ENCODE peak calls at places on chromosome 10, in five cellular contexts. B, D, F, Q and U are unnamed samples. For H3K36me3 and H3K9me3, the result is how much of the 10 kb centered on the place peaks cover.

GRCh38 chr10:61477469-61477868 is 24.3 kb upstream of the TMEM26 start:
- DNase-seq in B (no peak), Q (no peak), F (no peak), D (no peak), U (no peak)

GRCh38 chr10:73992899-73993788 is 4.8 kb upstream of the VCL start:
- DNase-seq in B (no peak), F (no peak), Q (no peak), D (peak), U (no peak)

GRCh38 chr10:60140681-60141632 is 234.6 kb upstream of the CCDC6 start:
- DNase-seq in Q (no peak), F (no peak), D (no peak), B (peak), U (no peak)

GRCh38 chr10:95445837-95446347 is 115.3 kb downstream of the SORBS1 start:
- DNase-seq in D (peak), Q (peak), B (peak), F (peak), U (peak)

GRCh38 chr10:71708301-71708703 is 11.3 kb downstream of the C10orf105 start:
- DNase-seq in B (peak), D (no peak), F (no peak), Q (peak), U (peak)

GRCh38 chr10:31192475-31192874 is 126.5 kb upstream of the ZEB1 start:
- DNase-seq in F (no peak), Q (no peak), B (no peak), D (no peak), U (no peak)

GRCh38 chr10:27742926-27743735 is 2.5 kb downstream of the MKX start:
- DNase-seq in Q (peak), F (no peak), D (peak), B (no peak), U (peak)

GRCh38 chr10:49110684-49111319 is 4.5 kb downstream of the VSTM4 start:
- DNase-seq in D (no peak), B (no peak), Q (no peak), F (no peak), U (no peak)

GRCh38 chr10:123800299-123800698 is 91.3 kb downstream of the CPXM2 start:
- DNase-seq in F (peak), D (peak), B (peak), Q (no peak), U (no peak)

GRCh38 chr10:14566498-14566897 is 208.2 kb downstream of the FAM107B start:
- DNase-seq in B (no peak), Q (no peak), F (no peak), D (no peak), U (no peak)

DNA sequence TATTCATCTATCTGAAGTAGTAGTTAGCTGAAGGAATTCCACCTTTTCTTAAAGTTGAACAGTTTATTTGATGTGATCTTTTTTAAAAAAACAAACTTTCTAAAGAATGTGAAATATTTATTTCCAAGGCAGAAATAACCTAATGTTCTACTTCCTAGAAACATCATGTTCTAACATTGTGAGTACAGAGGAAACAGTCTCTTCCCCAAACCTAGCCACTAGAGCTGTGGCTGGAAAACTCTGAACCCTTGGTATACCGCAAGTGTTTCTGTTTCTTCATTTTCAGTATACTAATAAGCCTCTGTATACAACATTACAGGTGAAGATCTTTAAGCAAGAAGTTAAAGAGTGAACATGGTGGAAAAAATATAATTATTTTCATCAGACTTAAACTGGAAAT is 35.1 kb downstream of the NOC3L start:
- DNase-seq in D (no peak), F (no peak), B (no peak), Q (no peak), U (no peak)
- H3K36me3 ChIP-seq in D (under half), F (under half), B (under half), Q (half or more), U (half or more)

DNA sequence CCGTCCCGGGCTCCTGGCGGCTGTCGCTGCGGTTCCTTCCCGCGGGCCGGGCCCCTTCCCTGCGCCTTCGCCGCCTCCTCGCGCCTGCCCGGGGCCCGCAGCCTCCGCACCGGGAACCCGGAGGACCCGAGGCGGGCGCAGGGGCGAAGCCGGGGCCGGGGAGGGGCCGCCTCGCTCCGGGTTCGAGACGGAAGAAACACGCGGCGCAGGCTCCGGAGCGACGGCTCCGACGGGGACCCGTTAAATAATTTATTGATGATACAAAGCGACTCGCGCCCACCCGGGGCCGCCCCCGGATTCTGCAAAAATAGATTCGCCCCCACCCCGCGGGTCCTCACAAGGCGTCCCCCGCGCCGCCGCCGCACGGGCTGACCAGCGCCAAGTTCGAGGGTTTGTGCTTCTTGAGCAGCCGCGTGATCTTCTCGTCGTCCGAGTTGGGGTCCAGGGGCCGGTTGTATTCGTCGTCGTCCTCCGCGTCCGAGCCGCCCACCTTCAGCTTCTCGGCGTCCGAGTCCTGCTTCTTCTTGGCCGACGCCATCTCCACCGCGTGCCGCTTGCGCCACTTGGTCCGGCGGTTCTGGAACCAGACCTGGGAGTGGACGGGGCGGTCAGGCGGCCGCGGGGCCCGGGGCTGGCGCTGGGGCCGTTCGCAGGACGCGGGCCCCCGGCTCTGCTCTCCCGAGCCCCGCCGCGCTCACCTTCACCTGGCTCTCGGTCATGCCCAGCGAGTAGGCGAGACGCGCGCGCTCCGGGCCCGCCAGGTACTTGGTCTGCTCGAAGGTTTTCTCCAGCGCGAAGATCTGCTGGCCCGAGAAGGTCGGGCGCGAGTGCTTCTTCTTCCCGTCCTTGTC is 1.1 kb downstream of the NKX6-2 start:
- DNase-seq in Q (no peak), B (no peak), F (no peak), D (no peak), U (no peak)
- H3K9me3 ChIP-seq in Q (under half), B (under half), F (under half), D (under half), U (under half)

GRCh38 chr10:126501828-126502227 is 113.6 kb upstream of the ADAM12 start:
- DNase-seq in Q (no peak), D (no peak), F (no peak), B (no peak), U (no peak)
- H3K36me3 ChIP-seq in Q (under half), D (under half), F (under half), B (under half), U (under half)

DNA sequence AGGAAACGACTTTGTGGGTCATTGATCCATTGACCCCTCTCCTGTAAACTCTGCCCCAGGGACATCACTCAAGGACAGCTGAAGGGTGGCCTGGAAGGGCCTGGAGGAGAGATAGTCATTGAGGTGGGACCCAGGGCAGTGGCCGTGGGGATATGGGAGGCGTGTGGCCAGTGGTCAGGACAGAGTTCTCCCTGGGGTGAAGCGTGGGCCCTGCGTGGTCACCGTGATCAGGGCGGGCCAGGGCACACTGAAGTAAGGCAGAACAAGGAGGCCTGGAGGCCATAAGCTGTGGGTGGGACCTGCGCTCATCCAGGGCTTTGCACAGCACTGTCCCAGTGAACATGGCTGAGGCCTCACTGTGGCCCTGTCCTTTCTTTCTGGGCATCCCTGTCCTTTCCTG is 177.9 kb downstream of the ZNF248 start:
- DNase-seq in B (no peak), D (no peak), F (no peak), Q (no peak), U (no peak)
- H3K9me3 ChIP-seq in B (under half), D (under half), F (under half), Q (under half), U (under half)

GRCh38 chr10:103762924-103763323 is 92.5 kb downstream of the SH3PXD2A start:
- DNase-seq in Q (no peak), F (no peak), B (no peak), D (no peak), U (no peak)
- H3K36me3 ChIP-seq in Q (under half), F (under half), B (under half), D (under half), U (under half)

DNA sequence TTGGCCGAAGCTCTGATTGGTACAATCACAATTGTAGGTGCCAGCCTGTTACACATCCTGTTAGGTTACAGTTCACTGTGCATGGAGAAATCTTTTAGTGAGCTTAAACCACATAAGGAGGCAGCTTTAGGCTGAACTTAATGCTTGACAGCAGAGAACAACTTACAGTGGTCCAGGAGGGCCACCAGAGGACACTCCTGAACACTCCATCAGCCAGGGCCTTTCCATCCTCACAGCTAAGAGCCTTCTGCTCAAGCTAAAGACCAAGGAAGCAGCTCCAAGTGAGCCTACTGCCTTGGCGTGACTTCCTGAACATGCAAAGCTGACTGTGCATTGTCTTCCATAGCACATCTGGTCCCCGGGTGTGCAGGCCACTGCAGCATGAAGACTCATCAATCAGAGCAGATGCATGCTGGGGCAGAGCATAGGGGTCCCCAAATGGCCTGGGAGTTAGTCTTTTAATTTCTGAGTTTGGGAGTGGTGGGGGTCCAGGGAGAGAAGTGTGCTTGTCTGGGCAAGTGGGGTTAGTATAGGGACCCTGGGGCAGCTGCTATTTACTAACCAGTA is 105.0 kb downstream of the ZNF248 start:
- DNase-seq in Q (no peak), D (no peak), F (no peak), B (no peak), U (no peak)
- H3K9me3 ChIP-seq in Q (under half), D (under half), F (under half), B (under half), U (under half)

DNA sequence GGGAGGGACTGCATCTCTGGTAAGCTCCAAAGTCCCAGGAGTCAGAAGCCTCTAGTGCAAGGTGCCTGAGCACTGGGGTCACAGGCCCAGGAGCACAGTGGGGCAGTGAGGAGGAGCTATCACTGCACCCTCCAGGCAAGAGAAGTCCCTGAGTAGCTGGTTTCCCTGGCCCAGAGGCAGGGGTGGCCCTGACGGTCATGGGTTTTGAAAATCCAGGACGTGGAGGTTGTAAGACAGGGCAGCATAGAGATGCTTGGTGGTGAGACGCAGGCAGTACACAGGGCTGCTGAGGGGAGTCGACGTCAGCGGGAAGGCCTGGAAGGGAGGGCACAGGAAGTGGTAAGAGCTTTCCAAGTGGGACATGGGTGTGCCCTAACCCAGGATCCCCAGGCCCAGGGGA is 23.0 kb downstream of the DPCD start:
- DNase-seq in D (no peak), F (no peak), B (no peak), Q (no peak), U (no peak)
- H3K36me3 ChIP-seq in D (under half), F (under half), B (under half), Q (half or more), U (under half)

DNA sequence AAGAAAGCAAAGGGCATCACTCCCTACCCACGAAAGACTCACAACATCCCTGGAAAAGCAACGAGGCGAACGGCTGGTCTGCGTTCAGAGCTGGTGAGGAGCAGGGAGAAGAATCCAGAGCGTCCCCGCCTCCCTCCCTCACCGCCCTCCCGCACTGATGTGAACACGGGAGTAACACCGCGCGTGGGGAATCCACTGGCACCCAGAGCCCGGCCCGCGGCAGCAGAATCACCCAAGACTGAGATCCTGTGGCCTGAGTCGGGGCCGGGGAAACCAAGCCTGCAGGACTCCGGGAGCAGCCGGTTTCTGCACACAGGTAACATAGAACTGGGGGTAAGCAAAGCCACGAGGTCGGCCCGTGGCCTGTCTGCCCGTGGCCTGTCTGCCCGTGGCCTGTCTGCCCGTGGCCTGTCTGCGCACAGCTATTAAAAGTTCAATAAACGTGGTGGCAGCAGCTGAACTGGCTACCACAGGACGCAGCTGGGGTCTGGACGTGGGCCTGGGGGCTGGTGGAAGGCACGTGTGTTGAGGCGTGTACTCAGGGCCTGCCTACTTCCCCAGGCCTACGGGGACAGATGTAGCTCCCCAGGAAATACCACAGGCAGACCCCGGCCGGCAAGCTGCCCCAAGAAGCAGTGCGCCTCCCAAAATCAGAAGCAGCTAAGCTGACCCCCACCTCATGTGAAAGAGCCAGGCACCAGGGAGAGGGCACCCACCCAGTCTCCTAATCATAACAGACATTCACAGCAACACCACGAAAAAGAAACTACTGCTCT is 23.0 kb downstream of the DIP2C start:
- DNase-seq in Q (no peak), F (no peak), B (no peak), D (no peak), U (no peak)
- H3K9me3 ChIP-seq in Q (under half), F (under half), B (under half), D (half or more), U (under half)

GRCh38 chr10:79172881-79173280 is 104.1 kb downstream of the ZMIZ1 start:
- DNase-seq in D (no peak), Q (no peak), F (no peak), B (no peak), U (no peak)
- H3K36me3 ChIP-seq in D (under half), Q (under half), F (under half), B (under half), U (half or more)

DNA sequence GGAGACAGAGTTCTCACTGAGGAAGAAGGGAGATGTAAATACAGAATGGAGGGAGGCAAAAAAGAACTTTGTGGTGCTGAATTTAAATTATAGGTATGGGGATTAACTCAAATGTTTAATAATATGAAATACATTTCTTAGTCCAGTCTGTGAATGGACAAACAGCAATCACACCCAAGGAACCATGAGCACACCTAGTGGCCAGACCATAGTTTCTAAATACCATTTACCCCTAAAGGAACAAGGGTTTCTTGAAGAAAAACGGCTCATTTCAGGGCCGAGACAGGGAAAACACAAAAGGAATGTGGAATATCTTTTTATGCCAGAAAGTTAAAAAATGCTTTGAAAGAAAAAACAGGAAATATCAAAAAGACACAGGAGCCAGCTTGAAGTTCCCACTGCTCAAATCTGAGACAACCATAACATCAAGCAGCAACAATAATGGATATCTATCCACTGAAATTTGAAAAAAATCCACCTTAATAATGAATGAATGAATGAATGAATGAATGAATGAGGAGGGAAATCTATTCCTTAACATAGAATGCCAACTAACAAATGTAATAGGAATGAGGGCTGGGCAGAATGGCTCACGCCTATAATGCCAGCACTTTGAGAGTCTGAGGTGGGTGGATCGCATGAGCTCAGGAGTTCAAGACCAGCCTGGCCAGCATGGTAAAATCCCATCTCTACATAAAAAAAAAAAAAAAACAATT is 8.6 kb downstream of the IPMK start:
- DNase-seq in D (no peak), B (no peak), Q (no peak), F (no peak), U (no peak)
- H3K9me3 ChIP-seq in D (under half), B (under half), Q (under half), F (under half), U (under half)